ENCODE peak calls at places on chromosomes 5 and 9, in nine cellular contexts. One of them, this sample, is unnamed.

GRCh38 chr9:70297141-70297540 is 38.4 kb downstream of the SMC5 start:
- DNase-seq in NAMALWA: no peak
- DNase-seq in sciatic nerve: no peak
- DNase-seq in omental fat pad: no peak
- DNase-seq in H54: no peak
- DNase-seq in chondrocyte: no peak
- DNase-seq in activated naive CD4-positive, alpha-beta T cell treated with anti-CD3 and anti-CD28 coated beads for 36 hours: no peak
- DNase-seq in left cardiac atrium: no peak
- DNase-seq in colonic mucosa: no peak
- DNase-seq in this sample: no peak

GRCh38 chr9:22452415-22453010 is 5.9 kb downstream of the DMRTA1 start:
- DNase-seq in activated naive CD4-positive, alpha-beta T cell treated with anti-CD3 and anti-CD28 coated beads for 36 hours: peak
- DNase-seq in NAMALWA: peak
- DNase-seq in chondrocyte: no peak
- DNase-seq in sciatic nerve: peak
- DNase-seq in left cardiac atrium: peak
- DNase-seq in omental fat pad: peak
- DNase-seq in colonic mucosa: peak
- DNase-seq in H54: no peak
- DNase-seq in this sample: no peak

GRCh38 chr5:174204914-174205313 is 159.4 kb downstream of the NSG2 start:
- DNase-seq in activated naive CD4-positive, alpha-beta T cell treated with anti-CD3 and anti-CD28 coated beads for 36 hours: no peak
- DNase-seq in H54: no peak
- DNase-seq in sciatic nerve: no peak
- DNase-seq in left cardiac atrium: no peak
- DNase-seq in NAMALWA: no peak
- DNase-seq in chondrocyte: no peak
- DNase-seq in omental fat pad: no peak
- DNase-seq in colonic mucosa: no peak
- DNase-seq in this sample: no peak

GRCh38 chr9:123894822-123895221 is 35.1 kb downstream of the DENND1A start:
- DNase-seq in H54: no peak
- DNase-seq in activated naive CD4-positive, alpha-beta T cell treated with anti-CD3 and anti-CD28 coated beads for 36 hours: no peak
- DNase-seq in left cardiac atrium: no peak
- DNase-seq in sciatic nerve: no peak
- DNase-seq in omental fat pad: no peak
- DNase-seq in colonic mucosa: no peak
- DNase-seq in NAMALWA: peak
- DNase-seq in chondrocyte: no peak
- DNase-seq in this sample: no peak

GRCh38 chr9:16679327-16679821 is 191.1 kb downstream of the BNC2 start:
- DNase-seq in NAMALWA: peak
- DNase-seq in activated naive CD4-positive, alpha-beta T cell treated with anti-CD3 and anti-CD28 coated beads for 36 hours: no peak
- DNase-seq in colonic mucosa: no peak
- DNase-seq in H54: no peak
- DNase-seq in omental fat pad: no peak
- DNase-seq in left cardiac atrium: no peak
- DNase-seq in chondrocyte: no peak
- DNase-seq in sciatic nerve: no peak
- DNase-seq in this sample: no peak

GRCh38 chr9:136886610-136887597 is 588 bp downstream of the TRAF2 start:
- DNase-seq in chondrocyte: no peak
- DNase-seq in omental fat pad: no peak
- DNase-seq in sciatic nerve: no peak
- DNase-seq in activated naive CD4-positive, alpha-beta T cell treated with anti-CD3 and anti-CD28 coated beads for 36 hours: peak
- DNase-seq in NAMALWA: peak
- DNase-seq in colonic mucosa: no peak
- DNase-seq in H54: peak
- DNase-seq in left cardiac atrium: peak
- DNase-seq in this sample: peak

GRCh38 chr9:87701931-87702421 is 23.9 kb upstream of the CTSL start:
- DNase-seq in NAMALWA: no peak
- DNase-seq in omental fat pad: no peak
- DNase-seq in activated naive CD4-positive, alpha-beta T cell treated with anti-CD3 and anti-CD28 coated beads for 36 hours: no peak
- DNase-seq in chondrocyte: no peak
- DNase-seq in left cardiac atrium: no peak
- DNase-seq in colonic mucosa: no peak
- DNase-seq in sciatic nerve: no peak
- DNase-seq in H54: no peak
- DNase-seq in this sample: no peak

GRCh38 chr9:134811673-134812668 is 68.6 kb upstream of the FCN2 start:
- DNase-seq in chondrocyte: no peak
- DNase-seq in sciatic nerve: no peak
- DNase-seq in omental fat pad: no peak
- DNase-seq in colonic mucosa: no peak
- DNase-seq in NAMALWA: no peak
- DNase-seq in H54: no peak
- DNase-seq in activated naive CD4-positive, alpha-beta T cell treated with anti-CD3 and anti-CD28 coated beads for 36 hours: no peak
- DNase-seq in left cardiac atrium: no peak
- DNase-seq in this sample: no peak

GRCh38 chr5:149757186-149757950 is 27.3 kb downstream of the PPARGC1B start:
- DNase-seq in H54: no peak
- DNase-seq in chondrocyte: no peak
- DNase-seq in activated naive CD4-positive, alpha-beta T cell treated with anti-CD3 and anti-CD28 coated beads for 36 hours: no peak
- DNase-seq in colonic mucosa: peak
- DNase-seq in omental fat pad: no peak
- DNase-seq in sciatic nerve: no peak
- DNase-seq in NAMALWA: no peak
- DNase-seq in left cardiac atrium: no peak
- DNase-seq in this sample: no peak

GRCh38 chr9:18299449-18299848 is 174.5 kb upstream of the ADAMTSL1 start:
- DNase-seq in colonic mucosa: no peak
- DNase-seq in chondrocyte: no peak
- DNase-seq in sciatic nerve: no peak
- DNase-seq in NAMALWA: no peak
- DNase-seq in omental fat pad: no peak
- DNase-seq in activated naive CD4-positive, alpha-beta T cell treated with anti-CD3 and anti-CD28 coated beads for 36 hours: no peak
- DNase-seq in left cardiac atrium: no peak
- DNase-seq in H54: no peak
- DNase-seq in this sample: no peak

GRCh38 chr9:105117111-105117682 is 127.3 kb upstream of the SLC44A1 start:
- DNase-seq in colonic mucosa: no peak
- DNase-seq in left cardiac atrium: no peak
- DNase-seq in omental fat pad: no peak
- DNase-seq in NAMALWA: no peak
- DNase-seq in chondrocyte: no peak
- DNase-seq in H54: no peak
- DNase-seq in activated naive CD4-positive, alpha-beta T cell treated with anti-CD3 and anti-CD28 coated beads for 36 hours: no peak
- DNase-seq in sciatic nerve: no peak
- DNase-seq in this sample: no peak

GRCh38 chr5:66558562-66558961 is 37.6 kb upstream of the MAST4 start:
- DNase-seq in sciatic nerve: no peak
- DNase-seq in chondrocyte: no peak
- DNase-seq in activated naive CD4-positive, alpha-beta T cell treated with anti-CD3 and anti-CD28 coated beads for 36 hours: peak
- DNase-seq in left cardiac atrium: no peak
- DNase-seq in colonic mucosa: no peak
- DNase-seq in NAMALWA: no peak
- DNase-seq in H54: no peak
- DNase-seq in omental fat pad: no peak
- DNase-seq in this sample: no peak

GRCh38 chr9:16575142-16575877 is 295.2 kb downstream of the BNC2 start:
- DNase-seq in NAMALWA: no peak
- DNase-seq in H54: no peak
- DNase-seq in sciatic nerve: no peak
- DNase-seq in omental fat pad: no peak
- DNase-seq in activated naive CD4-positive, alpha-beta T cell treated with anti-CD3 and anti-CD28 coated beads for 36 hours: no peak
- DNase-seq in colonic mucosa: no peak
- DNase-seq in chondrocyte: no peak
- DNase-seq in left cardiac atrium: no peak
- DNase-seq in this sample: no peak

GRCh38 chr9:111482656-111483418 is 1.3 kb downstream of the ECPAS start:
- DNase-seq in colonic mucosa: peak
- DNase-seq in omental fat pad: peak
- DNase-seq in chondrocyte: no peak
- DNase-seq in left cardiac atrium: peak
- DNase-seq in H54: peak
- DNase-seq in NAMALWA: peak
- DNase-seq in sciatic nerve: peak
- DNase-seq in activated naive CD4-positive, alpha-beta T cell treated with anti-CD3 and anti-CD28 coated beads for 36 hours: peak
- DNase-seq in this sample: no peak

GRCh38 chr9:38185647-38186371 is 116.8 kb upstream of the SHB start:
- DNase-seq in sciatic nerve: no peak
- DNase-seq in colonic mucosa: no peak
- DNase-seq in omental fat pad: no peak
- DNase-seq in activated naive CD4-positive, alpha-beta T cell treated with anti-CD3 and anti-CD28 coated beads for 36 hours: no peak
- DNase-seq in chondrocyte: no peak
- DNase-seq in left cardiac atrium: no peak
- DNase-seq in H54: no peak
- DNase-seq in NAMALWA: no peak
- DNase-seq in this sample: no peak

GRCh38 chr9:132486706-132487350 is 76.8 kb downstream of the CFAP77 start:
- DNase-seq in sciatic nerve: no peak
- DNase-seq in activated naive CD4-positive, alpha-beta T cell treated with anti-CD3 and anti-CD28 coated beads for 36 hours: peak
- DNase-seq in colonic mucosa: no peak
- DNase-seq in chondrocyte: no peak
- DNase-seq in NAMALWA: no peak
- DNase-seq in omental fat pad: no peak
- DNase-seq in H54: no peak
- DNase-seq in left cardiac atrium: no peak
- DNase-seq in this sample: no peak

GRCh38 chr5:154215931-154216330 is 25.4 kb downstream of the GALNT10 start:
- DNase-seq in colonic mucosa: no peak
- DNase-seq in NAMALWA: no peak
- DNase-seq in omental fat pad: no peak
- DNase-seq in H54: no peak
- DNase-seq in chondrocyte: no peak
- DNase-seq in sciatic nerve: no peak
- DNase-seq in left cardiac atrium: no peak
- DNase-seq in activated naive CD4-positive, alpha-beta T cell treated with anti-CD3 and anti-CD28 coated beads for 36 hours: no peak
- DNase-seq in this sample: no peak

GRCh38 chr5:172453206-172453985 is 929 bp downstream of the SH3PXD2B start:
- DNase-seq in colonic mucosa: peak
- DNase-seq in sciatic nerve: no peak
- DNase-seq in chondrocyte: no peak
- DNase-seq in omental fat pad: no peak
- DNase-seq in left cardiac atrium: no peak
- DNase-seq in activated naive CD4-positive, alpha-beta T cell treated with anti-CD3 and anti-CD28 coated beads for 36 hours: no peak
- DNase-seq in NAMALWA: no peak
- DNase-seq in H54: no peak
- DNase-seq in this sample: no peak

GRCh38 chr5:16992006-16992405 is 55.9 kb upstream of the MYO10 start:
- DNase-seq in left cardiac atrium: no peak
- DNase-seq in chondrocyte: no peak
- DNase-seq in omental fat pad: no peak
- DNase-seq in sciatic nerve: no peak
- DNase-seq in NAMALWA: no peak
- DNase-seq in activated naive CD4-positive, alpha-beta T cell treated with anti-CD3 and anti-CD28 coated beads for 36 hours: no peak
- DNase-seq in colonic mucosa: no peak
- DNase-seq in H54: peak
- DNase-seq in this sample: peak

GRCh38 chr9:112487799-112488345 is 1.2 kb downstream of the KIAA1958 start:
- DNase-seq in H54: no peak
- DNase-seq in omental fat pad: no peak
- DNase-seq in sciatic nerve: no peak
- DNase-seq in chondrocyte: no peak
- DNase-seq in activated naive CD4-positive, alpha-beta T cell treated with anti-CD3 and anti-CD28 coated beads for 36 hours: no peak
- DNase-seq in left cardiac atrium: no peak
- DNase-seq in NAMALWA: peak
- DNase-seq in colonic mucosa: peak
- DNase-seq in this sample: no peak

GRCh38 chr9:132589148-132590036 is 7.0 kb downstream of the BARHL1 start:
- DNase-seq in left cardiac atrium: no peak
- DNase-seq in activated naive CD4-positive, alpha-beta T cell treated with anti-CD3 and anti-CD28 coated beads for 36 hours: no peak
- DNase-seq in sciatic nerve: no peak
- DNase-seq in chondrocyte: peak
- DNase-seq in NAMALWA: no peak
- DNase-seq in H54: no peak
- DNase-seq in colonic mucosa: no peak
- DNase-seq in omental fat pad: no peak
- DNase-seq in this sample: no peak

GRCh38 chr9:112249277-112249676 is 74.2 kb upstream of the SUSD1 start:
- DNase-seq in omental fat pad: no peak
- DNase-seq in left cardiac atrium: no peak
- DNase-seq in activated naive CD4-positive, alpha-beta T cell treated with anti-CD3 and anti-CD28 coated beads for 36 hours: no peak
- DNase-seq in H54: no peak
- DNase-seq in chondrocyte: no peak
- DNase-seq in NAMALWA: no peak
- DNase-seq in colonic mucosa: no peak
- DNase-seq in sciatic nerve: no peak
- DNase-seq in this sample: peak

GRCh38 chr9:6926436-6926835 is 168.7 kb downstream of the KDM4C start:
- DNase-seq in NAMALWA: no peak
- DNase-seq in activated naive CD4-positive, alpha-beta T cell treated with anti-CD3 and anti-CD28 coated beads for 36 hours: no peak
- DNase-seq in chondrocyte: no peak
- DNase-seq in sciatic nerve: no peak
- DNase-seq in colonic mucosa: no peak
- DNase-seq in left cardiac atrium: no peak
- DNase-seq in H54: no peak
- DNase-seq in omental fat pad: no peak
- DNase-seq in this sample: no peak

GRCh38 chr9:81893929-81894328 is 34.3 kb upstream of the SPATA31D4 start:
- DNase-seq in chondrocyte: no peak
- DNase-seq in left cardiac atrium: no peak
- DNase-seq in omental fat pad: no peak
- DNase-seq in H54: no peak
- DNase-seq in NAMALWA: no peak
- DNase-seq in activated naive CD4-positive, alpha-beta T cell treated with anti-CD3 and anti-CD28 coated beads for 36 hours: no peak
- DNase-seq in colonic mucosa: no peak
- DNase-seq in sciatic nerve: no peak
- DNase-seq in this sample: no peak

GRCh38 chr5:16913187-16913839 is 22.8 kb downstream of the MYO10 start:
- DNase-seq in activated naive CD4-positive, alpha-beta T cell treated with anti-CD3 and anti-CD28 coated beads for 36 hours: no peak
- DNase-seq in sciatic nerve: no peak
- DNase-seq in H54: no peak
- DNase-seq in NAMALWA: no peak
- DNase-seq in left cardiac atrium: no peak
- DNase-seq in chondrocyte: no peak
- DNase-seq in colonic mucosa: peak
- DNase-seq in omental fat pad: no peak
- DNase-seq in this sample: no peak

This sample was measured in COLO829.